ENCODE peak calls at places on chromosomes 4 and X, in four cellular contexts. K, Q, W and A are unnamed samples.
A peak's percentile ranks its signal among the peaks of the same experiment; 100 is the strongest.

GRCh38 chr4:76706581-76706980 is 191.4 kb downstream of the SOWAHB start:
- DNase-seq in K (no peak), Q (no peak), W (no peak), A (no peak)

GRCh38 chr4:37441231-37442061 is 196.9 kb downstream of the NWD2 start:
- DNase-seq in W (no peak), Q (no peak), K (no peak), A (no peak)

GRCh38 chr4:26000274-26000950 is 86.4 kb downstream of the SMIM20 start:
- DNase-seq in W (no peak), Q (no peak), K (no peak), A (no peak)

GRCh38 chrX:46757052-46757451 is 1.9 kb downstream of the SLC9A7 start:
- DNase-seq in Q (no peak), K (no peak), W (no peak), A (no peak)

GRCh38 chr4:71333960-71334951 is 4.6 kb upstream of the SLC4A4 start:
- DNase-seq in Q (no peak), W (no peak), K (no peak), A (no peak)

GRCh38 chr4:8010618-8011017 is 71.0 kb upstream of the AFAP1 start:
- DNase-seq in W (no peak), Q (no peak), K (peak; percentile 96), A (no peak)

GRCh38 chr4:94939791-94940530 is 182.2 kb downstream of the BMPR1B start:
- DNase-seq in Q (no peak), W (no peak), K (no peak), A (no peak)

GRCh38 chrX:122046815-122047214 is 999.4 kb downstream of the GLUD2 start:
- DNase-seq in K (no peak), W (no peak), Q (no peak), A (no peak)

GRCh38 chrX:45986971-45987370 is 558.2 kb downstream of the ZNF674 start:
- DNase-seq in W (no peak), K (no peak), Q (no peak), A (no peak)

GRCh38 chr4:133320576-133321170 is 171.6 kb downstream of the PCDH10 start:
- DNase-seq in Q (no peak), K (peak; percentile 27), W (no peak), A (peak; percentile 25)

GRCh38 chr4:90328558-90328957 is 201.4 kb downstream of the CCSER1 start:
- DNase-seq in Q (no peak), K (peak; percentile 44), W (no peak), A (no peak)

GRCh38 chr4:101393256-101393655 is 45.9 kb upstream of the PPP3CA start:
- DNase-seq in Q (no peak), K (no peak), W (no peak), A (no peak)

GRCh38 chr4:59704621-59705020 is 1495.5 kb upstream of the ADGRL3 start:
- DNase-seq in K (no peak), Q (no peak), W (no peak), A (no peak)

GRCh38 chr4:7356667-7357295 is 77.9 kb downstream of the PSAPL1 start:
- DNase-seq in Q (no peak), K (no peak), W (no peak), A (no peak)

GRCh38 chr4:16237715-16238114 is 11.4 kb upstream of the TAPT1 start:
- DNase-seq in W (no peak), K (no peak), Q (no peak), A (no peak)

GRCh38 chr4:4420421-4420820 is 33.5 kb downstream of the NSG1 start:
- DNase-seq in Q (no peak), K (no peak), W (no peak), A (no peak)

GRCh38 chr4:118746251-118746919 is 61.2 kb downstream of the METTL14 start:
- DNase-seq in Q (no peak), K (no peak), W (no peak), A (no peak)

GRCh38 chr4:144584428-144584827 is 61.5 kb upstream of the HHIP start:
- DNase-seq in W (no peak), Q (no peak), K (no peak), A (no peak)

GRCh38 chr4:97309111-97309510 is 834.2 kb downstream of the STPG2 start:
- DNase-seq in W (no peak), Q (no peak), K (no peak), A (no peak)

GRCh38 chrX:136814847-136815634 is 34.3 kb upstream of the ARHGEF6 start:
- DNase-seq in W (no peak), K (no peak), Q (no peak), A (no peak)

GRCh38 chrX:141176586-141177451 is at the start of gene LDOC1:
- DNase-seq in W (peak; percentile 69), K (peak; percentile 92), Q (no peak), A (peak; percentile 40)

GRCh38 chrX:115562492-115562872 is 1.5 kb downstream of the PLS3 start:
- DNase-seq in K (no peak), Q (no peak), W (no peak), A (no peak)

GRCh38 chrX:143296521-143296920 is 220.8 kb downstream of the SPANXN3 start:
- DNase-seq in W (no peak), K (no peak), Q (no peak), A (no peak)

GRCh38 chr4:165472943-165473676 is 94.3 kb downstream of the CPE start:
- DNase-seq in W (no peak), K (no peak), Q (no peak), A (no peak)

GRCh38 chr4:86993909-86994672 is 59.3 kb downstream of the AFF1 start:
- DNase-seq in K (no peak), W (no peak), Q (no peak), A (no peak)

GRCh38 chrX:82528525-82528924 is 979.6 kb upstream of the POU3F4 start:
- DNase-seq in W (no peak), Q (no peak), K (no peak), A (no peak)

GRCh38 chrX:68648960-68649359 is 1.5 kb downstream of the STARD8 start:
- DNase-seq in W (peak; percentile 30), K (no peak), Q (no peak), A (no peak)

GRCh38 chrX:68650491-68650890 is 3.0 kb downstream of the STARD8 start:
- DNase-seq in K (no peak), Q (no peak), W (no peak), A (no peak)

GRCh38 chrX:68652327-68652930 is 5.0 kb downstream of the STARD8 start:
- DNase-seq in Q (no peak), K (peak; percentile 29), W (no peak), A (peak; percentile 22)

GRCh38 chrX:68646421-68646820 is 1.0 kb upstream of the STARD8 start:
- DNase-seq in K (no peak), Q (no peak), W (no peak), A (no peak)

GRCh38 chrX:68647156-68647957 is at the start of gene STARD8:
- DNase-seq in K (peak; percentile 75), W (peak; percentile 54), Q (no peak), A (peak; percentile 55)
- TF ChIP-seq USF1 in K (no peak), W (no peak), Q (no peak), A (no peak)

DNA sequence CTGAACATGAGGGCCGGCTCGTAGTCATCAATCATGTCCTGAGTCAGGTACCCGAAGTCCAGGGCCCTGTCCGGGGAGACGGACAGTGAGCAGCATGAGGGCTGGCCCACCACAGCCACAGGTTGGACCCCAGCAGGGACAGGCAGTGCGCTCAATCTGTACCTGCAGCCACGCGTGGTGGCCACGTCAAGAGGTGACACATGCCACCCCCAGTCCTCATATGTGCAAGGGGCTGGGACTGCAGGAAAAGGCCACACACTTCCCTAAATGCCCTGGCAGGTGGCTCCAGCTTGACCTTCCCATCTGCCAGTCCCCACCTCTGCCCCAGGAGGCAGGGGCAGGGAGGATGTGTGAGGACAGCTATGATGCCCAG is 73.8 kb upstream of the MXD4 start:
- DNase-seq in Q (no peak), K (no peak), W (no peak), A (no peak)
- TF ChIP-seq USF1 in Q (no peak), K (no peak), W (no peak), A (no peak)

GRCh38 chr4:162010362-162010761 is 153.4 kb downstream of the FSTL5 start:
- DNase-seq in Q (no peak), K (no peak), W (no peak), A (no peak)

GRCh38 chr4:162016991-162017390 is 146.8 kb downstream of the FSTL5 start:
- DNase-seq in Q (no peak), K (no peak), W (no peak), A (no peak)

GRCh38 chr4:162015090-162015489 is 148.7 kb downstream of the FSTL5 start:
- DNase-seq in K (no peak), W (no peak), Q (no peak), A (no peak)

DNA sequence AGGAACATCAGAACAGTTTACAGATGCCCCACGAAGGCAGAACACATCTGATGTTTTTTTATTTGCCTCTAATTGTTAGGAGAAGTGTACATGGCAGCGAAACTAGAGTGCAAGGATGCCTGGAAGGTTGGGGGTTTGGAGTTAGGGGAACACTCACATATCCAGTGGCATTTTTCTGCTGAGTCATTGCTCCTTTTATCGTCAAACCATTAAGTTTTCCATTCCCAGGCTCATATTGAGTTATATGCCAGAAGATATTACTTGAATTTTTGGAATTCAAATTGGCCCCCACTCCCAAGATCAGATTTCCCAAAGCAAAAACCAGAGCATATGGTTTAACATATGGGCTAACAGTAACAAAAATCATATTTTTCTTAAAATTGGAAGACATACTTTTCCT is 152.8 kb downstream of the FSTL5 start:
- DNase-seq in Q (no peak), K (no peak), W (no peak), A (peak; percentile 0)
- TF ChIP-seq USF1 in Q (no peak), K (no peak), W (no peak), A (no peak)

GRCh38 chrX:154457491-154458115 is 478 bp upstream of the PLXNA3 start:
- DNase-seq in Q (no peak), W (peak; percentile 71), K (peak; percentile 78), A (peak; percentile 88)
- TF ChIP-seq USF1 in Q (no peak), W (no peak), K (no peak), A (no peak)

DNA sequence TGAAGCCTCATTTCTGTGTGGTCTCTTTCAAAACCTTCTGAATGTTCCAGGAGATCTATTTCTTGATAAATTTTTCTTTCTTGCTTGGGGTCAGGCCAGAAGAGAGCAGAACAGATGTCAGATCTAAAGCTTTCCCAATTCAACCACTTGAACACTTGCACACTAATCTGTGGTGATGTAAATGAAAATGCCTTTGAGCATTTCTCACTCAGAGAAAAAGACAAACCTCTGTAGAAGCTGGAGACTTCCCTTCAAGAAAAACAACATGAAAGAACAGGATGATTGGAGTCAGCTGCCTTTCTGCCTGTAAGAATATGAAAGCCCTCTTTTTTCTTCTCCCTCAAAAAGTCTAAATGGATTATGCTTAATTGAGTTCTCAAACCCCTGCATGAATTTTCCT is 11.2 kb downstream of the IGFBP7 start:
- DNase-seq in W (no peak), K (no peak), Q (no peak), A (no peak)
- TF ChIP-seq USF1 in W (no peak), K (no peak), Q (no peak), A (no peak)

GRCh38 chr4:188665466-188665865 is 526.2 kb downstream of the TRIML1 start:
- DNase-seq in W (no peak), Q (no peak), K (no peak), A (no peak)
- TF ChIP-seq USF1 in W (no peak), Q (no peak), K (no peak), A (no peak)

DNA sequence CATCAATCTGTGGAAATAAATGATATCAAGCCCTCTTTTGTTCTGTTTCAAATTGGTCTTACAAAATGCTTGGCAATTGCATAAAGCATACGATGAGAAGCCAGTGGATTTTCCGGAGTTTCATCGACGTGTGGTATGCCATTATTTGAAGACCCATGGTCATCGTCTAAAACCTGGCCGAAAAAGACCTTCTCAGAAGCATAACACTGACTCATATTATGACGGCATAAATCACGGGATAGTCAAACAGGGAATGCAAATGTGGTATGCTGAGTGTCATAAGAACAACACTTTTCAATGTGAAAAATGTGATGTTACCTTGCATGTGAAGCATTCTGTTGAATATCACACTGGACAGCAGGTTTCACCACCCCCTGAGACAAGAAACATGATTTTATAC is 695.2 kb downstream of the GRXCR1 start:
- DNase-seq in W (no peak), K (no peak), Q (no peak), A (no peak)
- TF ChIP-seq USF1 in W (no peak), K (no peak), Q (no peak), A (no peak)